ENCODE peak calls at places on chromosomes 4 and X, in seven cellular contexts. One of them, this sample, is unnamed.

GRCh38 chrX:134761788-134762187 is 103.5 kb upstream of the PLAC1 start:
- DNase-seq in GM12878: no peak
- DNase-seq in H1: no peak
- DNase-seq in SK-N-SH: peak
- DNase-seq in HepG2: peak
- DNase-seq in HCT116: no peak
- DNase-seq in K562: no peak
- DNase-seq in this sample: no peak

GRCh38 chr4:163256680-163257343 is 75.6 kb downstream of the NPY1R start:
- DNase-seq in GM12878: no peak
- DNase-seq in H1: no peak
- DNase-seq in SK-N-SH: no peak
- DNase-seq in HepG2: peak
- DNase-seq in HCT116: no peak
- DNase-seq in K562: no peak
- DNase-seq in this sample: no peak

GRCh38 chr4:79666875-79667274 is 258.8 kb upstream of the GK2 start:
- DNase-seq in GM12878: no peak
- DNase-seq in H1: no peak
- DNase-seq in SK-N-SH: no peak
- DNase-seq in HepG2: no peak
- DNase-seq in HCT116: no peak
- DNase-seq in K562: no peak
- DNase-seq in this sample: no peak

GRCh38 chrX:14922437-14922836 is 49.2 kb downstream of the MOSPD2 start:
- DNase-seq in GM12878: no peak
- DNase-seq in H1: no peak
- DNase-seq in SK-N-SH: no peak
- DNase-seq in HepG2: no peak
- DNase-seq in HCT116: no peak
- DNase-seq in K562: no peak
- DNase-seq in this sample: no peak

GRCh38 chrX:45806410-45807121 is 605.9 kb upstream of the DIPK2B start:
- DNase-seq in GM12878: peak
- DNase-seq in H1: no peak
- DNase-seq in SK-N-SH: no peak
- DNase-seq in HepG2: no peak
- DNase-seq in HCT116: no peak
- DNase-seq in K562: no peak
- DNase-seq in this sample: no peak

GRCh38 chrX:110210417-110211139 is 107.3 kb downstream of the AMMECR1 start:
- DNase-seq in GM12878: no peak
- DNase-seq in H1: no peak
- DNase-seq in SK-N-SH: no peak
- DNase-seq in HepG2: peak
- DNase-seq in HCT116: peak
- DNase-seq in K562: peak
- DNase-seq in this sample: no peak

GRCh38 chr4:41061482-41062185 is 152.7 kb downstream of the APBB2 start:
- DNase-seq in GM12878: no peak
- DNase-seq in H1: no peak
- DNase-seq in SK-N-SH: no peak
- DNase-seq in HepG2: no peak
- DNase-seq in HCT116: no peak
- DNase-seq in K562: no peak
- DNase-seq in this sample: no peak

GRCh38 chrX:140503230-140503585 is 1.7 kb downstream of the SOX3 start:
- DNase-seq in GM12878: no peak
- DNase-seq in H1: no peak
- DNase-seq in SK-N-SH: peak
- DNase-seq in HepG2: no peak
- DNase-seq in HCT116: no peak
- DNase-seq in K562: no peak
- DNase-seq in this sample: no peak

GRCh38 chr4:173367946-173368345 is 2.8 kb upstream of the SAP30 start:
- DNase-seq in GM12878: no peak
- DNase-seq in H1: no peak
- DNase-seq in SK-N-SH: no peak
- DNase-seq in HepG2: no peak
- DNase-seq in HCT116: no peak
- DNase-seq in K562: no peak
- DNase-seq in this sample: no peak

DNA sequence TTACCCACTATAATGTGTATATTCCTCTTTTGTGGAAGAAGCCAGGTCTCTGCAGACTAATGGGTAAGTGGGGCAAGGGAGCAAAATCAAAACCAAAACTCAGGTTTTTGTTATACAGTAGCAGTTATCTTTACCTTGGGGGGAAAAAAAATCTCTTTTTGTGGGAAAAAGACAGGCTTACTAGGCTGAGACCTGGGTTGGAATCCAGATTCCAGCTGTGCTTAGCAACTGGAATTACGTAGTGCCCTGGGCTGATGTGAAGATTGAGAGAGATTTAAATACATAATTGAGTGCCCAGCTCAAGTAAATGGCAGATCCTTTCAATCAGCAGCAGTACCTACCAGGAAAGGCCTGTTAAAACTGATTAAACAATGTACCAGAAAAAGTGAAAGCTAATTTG is 15.4 kb upstream of the SCD5 start:
- DNase-seq in GM12878: no peak
- DNase-seq in H1: no peak
- DNase-seq in SK-N-SH: peak
- DNase-seq in HepG2: no peak
- DNase-seq in HCT116: no peak
- DNase-seq in K562: no peak
- DNase-seq in this sample: no peak
- TF ChIP-seq SIN3A in GM12878: no peak
- TF ChIP-seq SIN3A in H1: no peak
- TF ChIP-seq SIN3A in SK-N-SH: no peak
- TF ChIP-seq SIN3A in HepG2: no peak
- TF ChIP-seq SIN3A in HCT116: no peak
- TF ChIP-seq SIN3A in K562: no peak
- TF ChIP-seq SIN3A in this sample: no peak

DNA sequence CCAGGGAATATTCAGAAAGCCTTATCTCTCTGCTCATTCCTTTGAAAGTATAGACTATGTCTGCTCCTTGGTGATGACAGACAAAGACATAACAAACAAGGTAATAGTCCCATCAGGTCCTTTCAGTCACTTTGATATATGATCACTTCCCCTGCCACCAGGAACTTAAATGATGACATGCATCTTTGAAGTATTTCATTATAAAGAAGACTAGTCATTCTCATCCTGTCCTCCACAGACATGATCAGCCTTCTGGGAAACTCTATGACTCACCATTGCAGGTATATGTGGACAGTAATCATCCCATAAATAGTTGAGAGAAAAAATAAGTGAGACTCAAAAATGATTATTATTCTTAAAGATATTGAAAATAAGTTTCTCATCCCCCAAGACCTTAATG is 117.5 kb upstream of the VCX2 start:
- DNase-seq in GM12878: no peak
- DNase-seq in H1: no peak
- DNase-seq in SK-N-SH: no peak
- DNase-seq in HepG2: no peak
- DNase-seq in HCT116: no peak
- DNase-seq in K562: no peak
- DNase-seq in this sample: no peak
- TF ChIP-seq SIN3A in GM12878: no peak
- TF ChIP-seq SIN3A in H1: no peak
- TF ChIP-seq SIN3A in SK-N-SH: no peak
- TF ChIP-seq SIN3A in HepG2: no peak
- TF ChIP-seq SIN3A in HCT116: no peak
- TF ChIP-seq SIN3A in K562: no peak
- TF ChIP-seq SIN3A in this sample: no peak

GRCh38 chr4:681736-682451 is 7.1 kb downstream of the SLC49A3 start:
- DNase-seq in GM12878: no peak
- DNase-seq in H1: no peak
- DNase-seq in SK-N-SH: peak
- DNase-seq in HepG2: peak
- DNase-seq in HCT116: no peak
- DNase-seq in K562: peak
- DNase-seq in this sample: no peak
- TF ChIP-seq SIN3A in GM12878: no peak
- TF ChIP-seq SIN3A in H1: no peak
- TF ChIP-seq SIN3A in SK-N-SH: no peak
- TF ChIP-seq SIN3A in HepG2: peak
- TF ChIP-seq SIN3A in HCT116: no peak
- TF ChIP-seq SIN3A in K562: no peak
- TF ChIP-seq SIN3A in this sample: no peak

GRCh38 chrX:68989865-68990606 is 161.2 kb downstream of the EFNB1 start:
- DNase-seq in GM12878: no peak
- DNase-seq in H1: peak
- DNase-seq in SK-N-SH: peak
- DNase-seq in HepG2: no peak
- DNase-seq in HCT116: no peak
- DNase-seq in K562: no peak
- DNase-seq in this sample: no peak
- TF ChIP-seq SIN3A in GM12878: no peak
- TF ChIP-seq SIN3A in H1: no peak
- TF ChIP-seq SIN3A in SK-N-SH: no peak
- TF ChIP-seq SIN3A in HepG2: no peak
- TF ChIP-seq SIN3A in HCT116: no peak
- TF ChIP-seq SIN3A in K562: no peak
- TF ChIP-seq SIN3A in this sample: no peak

GRCh38 chrX:48597353-48598264 is at the start of gene WDR13:
- DNase-seq in GM12878: peak
- DNase-seq in H1: peak
- DNase-seq in SK-N-SH: peak
- DNase-seq in HepG2: peak
- DNase-seq in HCT116: peak
- DNase-seq in K562: peak
- DNase-seq in this sample: peak

GRCh38 chrX:48598645-48599044 is 1.4 kb downstream of the WDR13 start:
- DNase-seq in GM12878: no peak
- DNase-seq in H1: no peak
- DNase-seq in SK-N-SH: no peak
- DNase-seq in HepG2: no peak
- DNase-seq in HCT116: no peak
- DNase-seq in K562: no peak
- DNase-seq in this sample: no peak

GRCh38 chrX:48592971-48593370 is 4.3 kb upstream of the WDR13 start:
- DNase-seq in GM12878: no peak
- DNase-seq in H1: no peak
- DNase-seq in SK-N-SH: no peak
- DNase-seq in HepG2: no peak
- DNase-seq in HCT116: no peak
- DNase-seq in K562: no peak
- DNase-seq in this sample: no peak

GRCh38 chrX:48599341-48599740 is 2.0 kb downstream of the WDR13 start:
- DNase-seq in GM12878: no peak
- DNase-seq in H1: no peak
- DNase-seq in SK-N-SH: no peak
- DNase-seq in HepG2: no peak
- DNase-seq in HCT116: no peak
- DNase-seq in K562: no peak
- DNase-seq in this sample: no peak

DNA sequence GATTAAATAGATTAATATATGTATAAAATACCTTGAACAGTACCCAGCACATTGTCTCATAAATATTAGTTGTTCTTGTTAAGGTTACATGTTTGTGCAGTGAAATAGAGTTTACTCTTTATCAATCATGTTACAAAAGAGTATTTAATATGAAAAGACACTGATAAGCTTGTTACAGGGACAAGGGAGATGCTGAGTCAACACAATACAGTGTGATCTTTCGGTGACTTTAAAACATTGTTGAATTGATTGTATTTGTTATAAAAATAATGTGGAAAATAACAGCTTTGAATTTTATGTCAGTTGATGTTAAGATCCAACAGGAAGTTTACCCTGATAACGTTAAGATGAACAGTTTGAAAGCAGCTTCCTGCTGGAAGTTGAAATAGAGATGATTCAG is 1.4 kb upstream of the WDR13 start:
- DNase-seq in GM12878: no peak
- DNase-seq in H1: no peak
- DNase-seq in SK-N-SH: no peak
- DNase-seq in HepG2: no peak
- DNase-seq in HCT116: no peak
- DNase-seq in K562: no peak
- DNase-seq in this sample: no peak
- TF ChIP-seq SIN3A in GM12878: no peak
- TF ChIP-seq SIN3A in H1: no peak
- TF ChIP-seq SIN3A in SK-N-SH: no peak
- TF ChIP-seq SIN3A in HepG2: no peak
- TF ChIP-seq SIN3A in HCT116: no peak
- TF ChIP-seq SIN3A in K562: no peak
- TF ChIP-seq SIN3A in this sample: no peak